ENCODE peak calls at places on chromosomes 4 and X, in nine cellular contexts. A is NCI-H2107; C is cardiac fibroblast; Y is colonic mucosa; M is activated CD8-positive, alpha-beta memory T cell treated with anti-CD3 and anti-CD28 coated beads for 48 hours; V is T-helper 2 cell; Z is stromal cell of bone marrow; J is A549; S is Right ventricle myocardium superior. O is an unnamed sample.

GRCh38 chrX:139691843-139692505 is 16.0 kb downstream of the MCF2 start:
- DNase-seq in A (no peak), C (peak), Y (no peak), M (no peak), V (no peak), Z (no peak), J (peak), S (no peak), O (no peak)

GRCh38 chr4:8727131-8727530 is 134.6 kb downstream of the CPZ start:
- DNase-seq in A (no peak), C (no peak), Y (no peak), M (no peak), V (no peak), Z (no peak), J (no peak), S (no peak), O (no peak)

GRCh38 chr4:152118108-152118507 is 357.3 kb upstream of the GATB start:
- DNase-seq in A (no peak), C (no peak), Y (no peak), M (no peak), V (no peak), Z (no peak), J (no peak), S (no peak), O (no peak)

GRCh38 chr4:110055014-110055768 is 142.5 kb downstream of the EGF start:
- DNase-seq in A (no peak), C (no peak), Y (no peak), M (no peak), V (no peak), Z (no peak), J (no peak), S (no peak), O (no peak)

GRCh38 chrX:11143931-11144678 is 33.0 kb downstream of the HCCS start:
- DNase-seq in A (peak), C (peak), Y (peak), M (peak), V (no peak), Z (peak), J (peak), S (no peak), O (no peak)

GRCh38 chrX:74520896-74521295 is 93.5 kb downstream of the RLIM start:
- DNase-seq in A (no peak), C (no peak), Y (no peak), M (no peak), V (no peak), Z (no peak), J (no peak), S (no peak), O (no peak)

GRCh38 chr4:72394264-72394663 is 174.8 kb downstream of the ADAMTS3 start:
- DNase-seq in A (no peak), C (peak), Y (no peak), M (no peak), V (no peak), Z (peak), J (peak), S (no peak), O (no peak)

GRCh38 chr4:173360587-173361221 is 10.1 kb upstream of the SAP30 start:
- DNase-seq in A (no peak), C (peak), Y (no peak), M (no peak), V (no peak), Z (no peak), J (no peak), S (no peak), O (no peak)

GRCh38 chr4:147825451-147826287 is 93.8 kb downstream of the ARHGAP10 start:
- DNase-seq in A (no peak), C (peak), Y (peak), M (no peak), V (no peak), Z (peak), J (no peak), S (peak), O (peak)

GRCh38 chr4:4866124-4866832 is 6.8 kb downstream of the MSX1 start:
- DNase-seq in A (no peak), C (no peak), Y (no peak), M (no peak), V (no peak), Z (no peak), J (no peak), S (no peak), O (no peak)

GRCh38 chr4:37903901-37904300 is 13.0 kb downstream of the TBC1D1 start:
- DNase-seq in A (no peak), C (no peak), Y (no peak), M (no peak), V (no peak), Z (no peak), J (no peak), S (no peak), O (no peak)

GRCh38 chr4:8838911-8839431 is 32.7 kb downstream of the HMX1 start:
- DNase-seq in A (no peak), C (no peak), Y (no peak), M (no peak), V (no peak), Z (no peak), J (no peak), S (peak), O (no peak)

GRCh38 chr4:140595065-140595464 is 26.3 kb upstream of the UCP1 start:
- DNase-seq in A (peak), C (peak), Y (peak), M (no peak), V (no peak), Z (no peak), J (peak), S (no peak), O (no peak)

GRCh38 chr4:3256230-3257124 is 7.5 kb downstream of the MSANTD1 start:
- DNase-seq in A (no peak), C (no peak), Y (no peak), M (no peak), V (no peak), Z (no peak), J (no peak), S (peak), O (no peak)

GRCh38 chr4:153140294-153140693 is 63.9 kb upstream of the TRIM2 start:
- DNase-seq in A (no peak), C (no peak), Y (no peak), M (no peak), V (no peak), Z (peak), J (no peak), S (no peak), O (no peak)

GRCh38 chr4:7421356-7422097 is 13.2 kb downstream of the PSAPL1 start:
- DNase-seq in A (no peak), C (no peak), Y (no peak), M (no peak), V (no peak), Z (no peak), J (no peak), S (no peak), O (no peak)

GRCh38 chr4:53704329-53704728 is 113.0 kb upstream of the LNX1 start:
- DNase-seq in A (no peak), C (no peak), Y (no peak), M (no peak), V (no peak), Z (no peak), J (no peak), S (no peak), O (no peak)

GRCh38 chr4:110195561-110196205 is 2.7 kb downstream of the ELOVL6 start:
- DNase-seq in A (no peak), C (peak), Y (peak), M (peak), V (no peak), Z (no peak), J (no peak), S (no peak), O (no peak)

O was measured in left ventricle myocardium superior.